ENCODE peak calls at places on chromosomes 1 and 21, in eight cellular contexts. One of them, this sample, is unnamed.

GRCh38 chr1:69315416-69315815 is 252.3 kb upstream of the LRRC7 start:
- DNase-seq in HCT116: no peak
- DNase-seq in stomach: no peak
- DNase-seq in lower lobe of right lung: no peak
- DNase-seq in Peyer's patch: no peak
- DNase-seq in brain microvascular endothelial cell: no peak
- DNase-seq in pancreas: no peak
- DNase-seq in heart left ventricle: no peak
- DNase-seq in this sample: no peak

GRCh38 chr1:98749152-98749756 is 87.7 kb downstream of the SNX7 start:
- DNase-seq in pancreas: no peak
- DNase-seq in Peyer's patch: no peak
- DNase-seq in lower lobe of right lung: no peak
- DNase-seq in heart left ventricle: no peak
- DNase-seq in brain microvascular endothelial cell: no peak
- DNase-seq in stomach: no peak
- DNase-seq in HCT116: no peak
- DNase-seq in this sample: no peak

GRCh38 chr1:2105781-2106524 is 55.7 kb downstream of the PRKCZ start:
- DNase-seq in pancreas: no peak
- DNase-seq in lower lobe of right lung: peak; percentile 50
- DNase-seq in heart left ventricle: no peak
- DNase-seq in HCT116: no peak
- DNase-seq in Peyer's patch: no peak
- DNase-seq in brain microvascular endothelial cell: no peak
- DNase-seq in stomach: no peak
- DNase-seq in this sample: no peak

GRCh38 chr1:180482425-180483275 is 19.7 kb downstream of the ACBD6 start:
- DNase-seq in pancreas: no peak
- DNase-seq in heart left ventricle: no peak
- DNase-seq in lower lobe of right lung: no peak
- DNase-seq in brain microvascular endothelial cell: peak; percentile 56
- DNase-seq in HCT116: no peak
- DNase-seq in stomach: no peak
- DNase-seq in Peyer's patch: no peak
- DNase-seq in this sample: no peak

GRCh38 chr1:212491454-212491853 is 58.7 kb downstream of the NENF start:
- DNase-seq in lower lobe of right lung: no peak
- DNase-seq in Peyer's patch: no peak
- DNase-seq in stomach: no peak
- DNase-seq in HCT116: no peak
- DNase-seq in pancreas: no peak
- DNase-seq in brain microvascular endothelial cell: no peak
- DNase-seq in heart left ventricle: no peak
- DNase-seq in this sample: no peak

GRCh38 chr1:166379447-166379846 is 212.6 kb upstream of the FAM78B start:
- DNase-seq in brain microvascular endothelial cell: no peak
- DNase-seq in stomach: no peak
- DNase-seq in heart left ventricle: peak; percentile 72
- DNase-seq in HCT116: no peak
- DNase-seq in Peyer's patch: no peak
- DNase-seq in pancreas: no peak
- DNase-seq in lower lobe of right lung: no peak
- DNase-seq in this sample: no peak

GRCh38 chr1:60573726-60574409 is 500.3 kb upstream of the C1orf87 start:
- DNase-seq in stomach: no peak
- DNase-seq in pancreas: no peak
- DNase-seq in brain microvascular endothelial cell: peak; percentile 75
- DNase-seq in HCT116: peak; percentile 27
- DNase-seq in lower lobe of right lung: no peak
- DNase-seq in heart left ventricle: no peak
- DNase-seq in Peyer's patch: no peak
- DNase-seq in this sample: no peak

GRCh38 chr21:32094792-32095191 is 184.1 kb downstream of the MIS18A start:
- DNase-seq in pancreas: no peak
- DNase-seq in lower lobe of right lung: no peak
- DNase-seq in stomach: no peak
- DNase-seq in Peyer's patch: no peak
- DNase-seq in brain microvascular endothelial cell: peak; percentile 1
- DNase-seq in HCT116: peak; percentile 29
- DNase-seq in heart left ventricle: no peak
- DNase-seq in this sample: no peak

GRCh38 chr1:200938955-200939354 is 44.3 kb downstream of the INAVA start:
- DNase-seq in pancreas: no peak
- DNase-seq in heart left ventricle: peak; percentile 11
- DNase-seq in stomach: no peak
- DNase-seq in brain microvascular endothelial cell: no peak
- DNase-seq in Peyer's patch: peak; percentile 31
- DNase-seq in HCT116: no peak
- DNase-seq in lower lobe of right lung: peak; percentile 53
- DNase-seq in this sample: no peak

GRCh38 chr21:28193189-28193588 is 799.5 kb downstream of the LTN1 start:
- DNase-seq in brain microvascular endothelial cell: no peak
- DNase-seq in Peyer's patch: no peak
- DNase-seq in heart left ventricle: no peak
- DNase-seq in HCT116: no peak
- DNase-seq in lower lobe of right lung: no peak
- DNase-seq in pancreas: no peak
- DNase-seq in stomach: no peak
- DNase-seq in this sample: no peak

GRCh38 chr1:119001181-119002018 is 13.3 kb upstream of the TBX15 start:
- DNase-seq in lower lobe of right lung: no peak
- DNase-seq in HCT116: no peak
- DNase-seq in heart left ventricle: no peak
- DNase-seq in Peyer's patch: no peak
- DNase-seq in stomach: no peak
- DNase-seq in pancreas: no peak
- DNase-seq in brain microvascular endothelial cell: no peak
- DNase-seq in this sample: no peak

GRCh38 chr1:119227446-119227845 is 87.0 kb upstream of the WARS2 start:
- DNase-seq in stomach: no peak
- DNase-seq in lower lobe of right lung: no peak
- DNase-seq in pancreas: no peak
- DNase-seq in brain microvascular endothelial cell: peak; percentile 6
- DNase-seq in Peyer's patch: no peak
- DNase-seq in HCT116: no peak
- DNase-seq in heart left ventricle: no peak
- DNase-seq in this sample: no peak

GRCh38 chr1:36367067-36367466 is 18.7 kb downstream of the STK40 start:
- DNase-seq in heart left ventricle: no peak
- DNase-seq in pancreas: no peak
- DNase-seq in Peyer's patch: no peak
- DNase-seq in lower lobe of right lung: no peak
- DNase-seq in stomach: no peak
- DNase-seq in brain microvascular endothelial cell: no peak
- DNase-seq in HCT116: no peak
- DNase-seq in this sample: peak; percentile 23

GRCh38 chr1:218480691-218481099 is 135.6 kb downstream of the TGFB2 start:
- DNase-seq in lower lobe of right lung: no peak
- DNase-seq in heart left ventricle: no peak
- DNase-seq in Peyer's patch: no peak
- DNase-seq in HCT116: no peak
- DNase-seq in brain microvascular endothelial cell: no peak
- DNase-seq in stomach: no peak
- DNase-seq in pancreas: no peak
- DNase-seq in this sample: no peak

GRCh38 chr1:15314328-15315281 is 67.6 kb downstream of the FHAD1 start:
- DNase-seq in stomach: no peak
- DNase-seq in HCT116: no peak
- DNase-seq in heart left ventricle: no peak
- DNase-seq in lower lobe of right lung: no peak
- DNase-seq in pancreas: no peak
- DNase-seq in Peyer's patch: no peak
- DNase-seq in brain microvascular endothelial cell: no peak
- DNase-seq in this sample: no peak

GRCh38 chr1:17165823-17166222 is 39.1 kb upstream of the PADI1 start:
- DNase-seq in Peyer's patch: no peak
- DNase-seq in brain microvascular endothelial cell: no peak
- DNase-seq in stomach: no peak
- DNase-seq in lower lobe of right lung: no peak
- DNase-seq in heart left ventricle: no peak
- DNase-seq in HCT116: no peak
- DNase-seq in pancreas: no peak
- DNase-seq in this sample: no peak
- H3K27me3 ChIP-seq in Peyer's patch: no peaks in the 10 kb centered on the region
- H3K27me3 ChIP-seq in brain microvascular endothelial cell: no peaks in the 10 kb centered on the region
- H3K27me3 ChIP-seq in stomach: no peaks in the 10 kb centered on the region
- H3K27me3 ChIP-seq in lower lobe of right lung: peaks cover 4% of the 10 kb centered on the region
- H3K27me3 ChIP-seq in heart left ventricle: no peaks in the 10 kb centered on the region
- H3K27me3 ChIP-seq in HCT116: no peaks in the 10 kb centered on the region
- H3K27me3 ChIP-seq in pancreas: no peaks in the 10 kb centered on the region
- H3K27me3 ChIP-seq in this sample: no peaks in the 10 kb centered on the region

DNA sequence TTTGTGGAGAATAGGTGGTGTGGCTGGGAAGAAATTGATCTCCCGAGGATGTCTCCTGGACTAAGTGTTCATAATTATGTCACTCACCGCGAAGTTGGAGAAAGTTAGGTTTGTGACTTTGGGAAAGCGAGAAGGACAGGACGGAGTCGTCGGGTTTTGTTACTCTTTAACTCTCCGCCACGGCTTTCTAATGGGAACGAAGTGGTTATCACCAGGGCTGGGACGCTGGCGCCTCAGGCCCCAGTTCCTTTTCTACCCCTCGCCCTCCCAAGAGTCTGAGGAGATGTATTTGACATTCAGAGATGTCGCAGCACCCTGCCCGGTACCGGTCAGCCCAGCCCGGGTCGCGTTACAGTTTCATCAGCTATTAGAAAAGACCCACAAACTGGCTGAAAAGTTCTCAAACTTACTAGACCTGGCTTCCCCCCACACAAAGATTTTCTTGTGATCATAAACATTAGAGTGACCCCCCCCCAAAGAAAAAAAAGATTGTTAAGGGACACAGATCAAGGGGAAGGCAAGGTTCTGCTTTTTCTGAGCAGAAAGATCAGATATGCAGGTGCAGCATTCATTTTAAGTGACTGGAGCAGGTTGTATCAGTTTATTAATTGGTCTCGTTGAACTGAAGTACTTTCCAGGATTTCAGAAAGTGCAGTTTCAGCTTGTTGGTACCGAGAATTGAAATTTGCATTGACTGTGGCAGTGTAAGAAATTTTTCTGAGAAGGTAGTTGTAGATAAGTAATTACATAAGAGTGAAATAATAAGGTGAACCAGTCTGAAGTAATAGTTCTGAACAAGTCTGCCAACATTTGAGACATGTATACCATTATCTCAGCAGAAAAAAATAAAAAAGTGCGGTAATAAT is 881 bp upstream of the ZBTB18 start:
- DNase-seq in heart left ventricle: no peak
- DNase-seq in lower lobe of right lung: peak; percentile 55
- DNase-seq in stomach: no peak
- DNase-seq in Peyer's patch: peak; percentile 69
- DNase-seq in HCT116: no peak
- DNase-seq in pancreas: peak; percentile 62
- DNase-seq in brain microvascular endothelial cell: no peak
- DNase-seq in this sample: no peak
- H3K27ac ChIP-seq in heart left ventricle: no peak overlapping the region
- H3K27ac ChIP-seq in lower lobe of right lung: peak overlapping the region; percentile 79
- H3K27ac ChIP-seq in stomach: peak overlapping the region; percentile 98
- H3K27ac ChIP-seq in Peyer's patch: peak overlapping the region; percentile 95
- H3K27ac ChIP-seq in HCT116: no peak overlapping the region
- H3K27ac ChIP-seq in pancreas: peak overlapping the region; percentile 88
- H3K27ac ChIP-seq in brain microvascular endothelial cell: no peak overlapping the region
- H3K27ac ChIP-seq in this sample: peak overlapping the region; percentile 87

DNA sequence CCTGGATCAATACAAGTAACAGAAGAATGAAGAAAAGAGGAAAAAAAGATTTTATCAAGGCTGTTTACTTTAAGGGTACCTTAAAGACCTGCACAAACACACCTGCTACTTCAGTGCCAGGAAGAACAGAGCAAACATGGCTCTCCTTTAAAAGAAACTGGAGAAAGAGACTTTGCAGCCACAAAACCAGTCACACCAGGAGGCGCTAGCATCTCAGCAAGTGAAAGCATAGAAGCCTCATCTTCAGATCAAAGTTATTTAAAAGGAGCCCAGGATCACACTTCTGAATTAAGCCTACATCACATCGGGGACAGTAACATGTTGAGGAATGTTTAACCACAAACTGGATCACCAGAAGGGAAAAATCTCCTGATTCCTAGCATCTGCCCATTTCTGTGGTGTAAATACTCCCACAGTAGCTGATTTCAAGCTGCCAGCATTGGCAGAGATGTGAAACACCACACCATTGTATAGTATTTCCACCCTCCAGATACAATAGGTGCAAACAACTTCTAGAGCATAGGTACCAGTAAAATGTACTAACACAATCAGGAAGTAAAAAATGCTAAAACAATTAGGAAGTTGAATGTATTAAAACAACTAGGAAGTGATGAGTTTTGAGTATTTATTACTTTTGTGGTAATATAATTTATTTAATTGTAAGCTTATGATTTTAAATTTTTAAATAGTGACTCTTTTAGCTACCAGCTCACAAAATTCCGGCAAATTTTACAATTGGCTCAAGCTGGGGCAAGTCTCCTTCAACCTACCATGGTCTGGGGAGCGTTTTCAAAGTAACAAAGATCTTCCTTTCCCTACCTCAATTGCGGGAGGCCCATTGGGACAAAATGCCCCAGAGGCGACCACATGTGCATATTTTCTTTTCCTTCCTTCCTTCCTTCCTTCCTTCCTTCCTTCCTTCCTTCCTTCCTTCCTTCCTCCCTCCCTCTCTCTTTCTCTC is 105.3 kb upstream of the CLDN14 start:
- DNase-seq in Peyer's patch: no peak
- DNase-seq in HCT116: no peak
- DNase-seq in heart left ventricle: no peak
- DNase-seq in stomach: no peak
- DNase-seq in brain microvascular endothelial cell: no peak
- DNase-seq in pancreas: no peak
- DNase-seq in lower lobe of right lung: no peak
- DNase-seq in this sample: peak; percentile 31
- TF ChIP-seq CTCF in Peyer's patch: no peak
- TF ChIP-seq CTCF in HCT116: peak; percentile 16
- TF ChIP-seq CTCF in heart left ventricle: no peak
- TF ChIP-seq CTCF in stomach: no peak
- TF ChIP-seq CTCF in brain microvascular endothelial cell: peak; percentile 42
- TF ChIP-seq CTCF in pancreas: no peak
- TF ChIP-seq CTCF in lower lobe of right lung: no peak
- TF ChIP-seq CTCF in this sample: peak; percentile 53

GRCh38 chr1:232334246-232334645 is 295.7 kb downstream of the SIPA1L2 start:
- DNase-seq in stomach: no peak
- DNase-seq in lower lobe of right lung: no peak
- DNase-seq in pancreas: no peak
- DNase-seq in brain microvascular endothelial cell: no peak
- DNase-seq in heart left ventricle: no peak
- DNase-seq in Peyer's patch: no peak
- DNase-seq in HCT116: no peak
- DNase-seq in this sample: no peak

GRCh38 chr1:232334811-232335210 is 295.1 kb downstream of the SIPA1L2 start:
- DNase-seq in HCT116: no peak
- DNase-seq in lower lobe of right lung: no peak
- DNase-seq in heart left ventricle: no peak
- DNase-seq in Peyer's patch: no peak
- DNase-seq in pancreas: no peak
- DNase-seq in brain microvascular endothelial cell: no peak
- DNase-seq in stomach: no peak
- DNase-seq in this sample: no peak

GRCh38 chr1:232335751-232336274 is 294.1 kb downstream of the SIPA1L2 start:
- DNase-seq in lower lobe of right lung: no peak
- DNase-seq in Peyer's patch: no peak
- DNase-seq in stomach: no peak
- DNase-seq in pancreas: no peak
- DNase-seq in heart left ventricle: no peak
- DNase-seq in HCT116: no peak
- DNase-seq in brain microvascular endothelial cell: no peak
- DNase-seq in this sample: no peak

GRCh38 chr1:232333419-232333767 is 296.5 kb downstream of the SIPA1L2 start:
- DNase-seq in lower lobe of right lung: no peak
- DNase-seq in brain microvascular endothelial cell: no peak
- DNase-seq in Peyer's patch: no peak
- DNase-seq in pancreas: no peak
- DNase-seq in HCT116: no peak
- DNase-seq in stomach: no peak
- DNase-seq in heart left ventricle: no peak
- DNase-seq in this sample: no peak

GRCh38 chr1:232335261-232335660 is 294.7 kb downstream of the SIPA1L2 start:
- DNase-seq in Peyer's patch: no peak
- DNase-seq in brain microvascular endothelial cell: no peak
- DNase-seq in stomach: no peak
- DNase-seq in pancreas: no peak
- DNase-seq in HCT116: no peak
- DNase-seq in heart left ventricle: no peak
- DNase-seq in lower lobe of right lung: no peak
- DNase-seq in this sample: no peak
- H3K27me3 ChIP-seq in Peyer's patch: no peaks in the 10 kb centered on the region
- H3K27me3 ChIP-seq in brain microvascular endothelial cell: no peaks in the 10 kb centered on the region
- H3K27me3 ChIP-seq in stomach: no peaks in the 10 kb centered on the region
- H3K27me3 ChIP-seq in pancreas: no peaks in the 10 kb centered on the region
- H3K27me3 ChIP-seq in HCT116: peaks cover 12% of the 10 kb centered on the region
- H3K27me3 ChIP-seq in heart left ventricle: no peaks in the 10 kb centered on the region
- H3K27me3 ChIP-seq in lower lobe of right lung: no peaks in the 10 kb centered on the region
- H3K27me3 ChIP-seq in this sample: peaks cover 10% of the 10 kb centered on the region